ENCODE peak calls at places on chromosomes 11 and 22, in eight cellular contexts. L is fibroblast of lung; B is hepatocyte; A is ovary; Z is pancreas; J is CD4-positive, CD25-positive, alpha-beta regulatory T cell; M is GM23338; S is OCI-LY7. E is an unnamed sample.

GRCh38 chr11:36931167-36931566 is 333.1 kb upstream of the RAG2 start:
- DNase-seq in S (no peak), Z (no peak), M (no peak), B (no peak), L (no peak), A (no peak), J (no peak), E (no peak)

GRCh38 chr11:119453881-119454280 is 30.9 kb upstream of the THY1 start:
- DNase-seq in M (no peak), A (no peak), S (no peak), B (no peak), J (no peak), Z (no peak), L (no peak), E (no peak)

GRCh38 chr11:3022300-3022967 is 30.3 kb upstream of the NAP1L4 start:
- DNase-seq in S (peak; percentile 12), A (no peak), J (no peak), L (peak; percentile 74), Z (no peak), M (no peak), B (no peak), E (no peak)

GRCh38 chr11:102456381-102456780 is 3.8 kb upstream of the TMEM123 start:
- DNase-seq in S (no peak), Z (no peak), A (no peak), L (peak; percentile 80), B (no peak), J (no peak), M (no peak), E (no peak)

GRCh38 chr22:27483095-27483798 is 318.3 kb downstream of the MN1 start:
- DNase-seq in Z (no peak), L (no peak), A (no peak), B (no peak), M (no peak), S (no peak), J (no peak), E (no peak)

GRCh38 chr22:45069925-45070324 is 60.1 kb upstream of the PHF21B start:
- DNase-seq in L (no peak), B (no peak), J (no peak), M (no peak), S (no peak), Z (no peak), A (no peak), E (no peak)

GRCh38 chr11:68867067-68867466 is 25.4 kb upstream of the CPT1A start:
- DNase-seq in M (no peak), A (no peak), Z (no peak), J (no peak), S (no peak), L (no peak), B (no peak), E (no peak)

GRCh38 chr11:15072551-15073143 is 746 bp upstream of the CALCB start:
- DNase-seq in M (no peak), B (no peak), A (no peak), J (no peak), L (no peak), S (no peak), Z (peak; percentile 25), E (no peak)

GRCh38 chr11:10893713-10894112 is 35.9 kb upstream of the ZBED5 start:
- DNase-seq in J (no peak), Z (no peak), M (no peak), S (no peak), L (peak; percentile 96), B (peak; percentile 71), A (no peak), E (no peak)

GRCh38 chr22:43272301-43272700 is 70.9 kb downstream of the SCUBE1 start:
- DNase-seq in J (no peak), M (no peak), S (no peak), B (no peak), L (no peak), Z (no peak), A (no peak), E (no peak)

GRCh38 chr11:117874253-117874909 is 2.1 kb downstream of the FXYD6 start:
- DNase-seq in S (no peak), M (peak; percentile 78), B (no peak), A (no peak), L (no peak), Z (no peak), J (no peak), E (no peak)

GRCh38 chr11:27806122-27806521 is 105.9 kb upstream of the BDNF start:
- DNase-seq in S (no peak), M (peak; percentile 35), A (no peak), J (no peak), B (no peak), Z (no peak), L (no peak), E (no peak)

GRCh38 chr11:126090452-126090851 is 27.8 kb upstream of the CDON start:
- DNase-seq in J (no peak), B (no peak), A (no peak), L (no peak), Z (no peak), M (no peak), S (no peak), E (no peak)

GRCh38 chr22:27752771-27753170 is 48.8 kb downstream of the MN1 start:
- DNase-seq in S (no peak), B (peak; percentile 34), A (no peak), Z (no peak), M (no peak), J (no peak), L (no peak), E (no peak)

GRCh38 chr11:62273789-62274275 is 3.9 kb downstream of the SCGB2A2 start:
- DNase-seq in L (no peak), A (no peak), Z (no peak), S (no peak), J (no peak), B (no peak), M (peak; percentile 27), E (no peak)

GRCh38 chr11:86523738-86524602 is 148.4 kb downstream of the ME3 start:
- DNase-seq in L (peak; percentile 84), M (no peak), S (no peak), Z (peak; percentile 30), J (no peak), A (no peak), B (peak; percentile 78), E (no peak)

GRCh38 chr11:6755303-6755952 is 16.3 kb downstream of the OR2AG2 start:
- DNase-seq in L (peak; percentile 44), B (peak; percentile 67), Z (no peak), J (peak; percentile 22), S (peak; percentile 47), A (no peak), M (peak; percentile 72), E (no peak)

GRCh38 chr11:20669833-20670684 is 673 bp downstream of the NELL1 start:
- DNase-seq in L (no peak), J (no peak), A (no peak), Z (no peak), M (peak; percentile 41), S (no peak), B (no peak), E (no peak)

GRCh38 chr11:20671856-20672546 is 2.6 kb downstream of the NELL1 start:
- DNase-seq in A (no peak), S (no peak), Z (no peak), M (peak; percentile 34), J (no peak), L (no peak), B (peak; percentile 17), E (no peak)

GRCh38 chr11:20670932-20671403 is 1.6 kb downstream of the NELL1 start:
- DNase-seq in A (no peak), J (no peak), L (no peak), S (no peak), Z (no peak), M (peak; percentile 67), B (no peak), E (no peak)

GRCh38 chr11:20668410-20668809 is 976 bp upstream of the NELL1 start:
- DNase-seq in J (no peak), M (no peak), L (no peak), A (no peak), B (no peak), Z (no peak), S (no peak), E (no peak)

GRCh38 chr11:20668844-20669832 is at the start of gene NELL1:
- DNase-seq in L (no peak), M (peak; percentile 68), S (no peak), J (no peak), Z (no peak), A (no peak), B (peak; percentile 42), E (no peak)
- H3K27ac ChIP-seq in L (no peak within 1 kb of the TSS), M (no peak within 1 kb of the TSS), S (no peak within 1 kb of the TSS), J (no peak within 1 kb of the TSS), Z (no peak within 1 kb of the TSS), A (no peak within 1 kb of the TSS), B (no peak within 1 kb of the TSS), E (no peak within 1 kb of the TSS)

GRCh38 chr11:134028368-134028920 is 40.4 kb upstream of the JAM3 start:
- DNase-seq in J (no peak), A (no peak), L (no peak), B (no peak), S (no peak), M (no peak), Z (no peak), E (no peak)
- H3K4me3 ChIP-seq in J (peak overlapping the region; percentile 49), A (no peak overlapping the region), L (no peak overlapping the region), B (no peak overlapping the region), S (no peak overlapping the region), M (no peak overlapping the region), Z (no peak overlapping the region), E (no peak overlapping the region)

GRCh38 chr11:71173709-71174108 is 78.7 kb downstream of the SHANK2 start:
- DNase-seq in A (no peak), M (no peak), S (no peak), Z (no peak), J (no peak), L (no peak), B (no peak), E (no peak)

GRCh38 chr11:71171024-71171423 is 81.4 kb downstream of the SHANK2 start:
- DNase-seq in Z (no peak), B (no peak), L (no peak), J (no peak), M (no peak), S (no peak), A (no peak), E (no peak)

GRCh38 chr11:71170619-71171018 is 81.8 kb downstream of the SHANK2 start:
- DNase-seq in B (no peak), M (peak; percentile 37), L (no peak), Z (no peak), A (no peak), J (no peak), S (no peak), E (no peak)

GRCh38 chr11:71172680-71173079 is 79.7 kb downstream of the SHANK2 start:
- DNase-seq in S (no peak), B (no peak), A (no peak), J (no peak), M (no peak), L (no peak), Z (no peak), E (no peak)

DNA sequence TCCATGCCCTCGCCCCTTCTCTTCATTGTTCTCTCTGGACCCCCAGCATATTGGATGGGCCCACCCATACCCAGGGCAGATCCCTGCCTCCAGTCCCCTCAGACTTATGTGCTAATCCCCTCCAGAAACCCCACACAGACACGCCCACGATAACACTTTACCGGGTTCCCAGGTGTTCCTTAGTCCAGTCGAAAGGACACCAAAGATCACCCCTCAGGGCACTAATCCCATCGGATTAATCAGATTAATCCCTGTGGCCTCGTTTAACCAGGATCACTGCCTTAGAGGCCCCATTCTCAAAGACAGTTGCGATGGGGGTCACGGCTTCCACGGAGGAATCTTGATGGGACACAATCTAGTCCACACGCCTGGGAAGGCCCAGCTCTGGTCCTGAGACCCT is 80.8 kb downstream of the SHANK2 start:
- DNase-seq in A (no peak), S (no peak), B (no peak), L (no peak), M (no peak), J (no peak), Z (no peak), E (no peak)
- H3K4me1 ChIP-seq in A (no peaks in the 10 kb centered on the region), S (no peaks in the 10 kb centered on the region), B (no peaks in the 10 kb centered on the region), L (no peaks in the 10 kb centered on the region), M (peaks cover 24% of the 10 kb centered on the region), J (no peaks in the 10 kb centered on the region), Z (no peaks in the 10 kb centered on the region), E (no peaks in the 10 kb centered on the region)

GRCh38 chr11:46696212-46696558 is 4.2 kb downstream of the ARHGAP1 start:
- DNase-seq in A (no peak), Z (no peak), L (no peak), B (no peak), J (no peak), S (no peak), M (no peak), E (no peak)
- H3K27ac ChIP-seq in A (no peak overlapping the region), Z (no peak overlapping the region), L (no peak overlapping the region), B (no peak overlapping the region), J (no peak overlapping the region), S (no peak overlapping the region), M (no peak overlapping the region), E (peak overlapping the region; percentile 91)

E was measured in esophagus squamous epithelium.